ENCODE peak calls at places on chromosomes 6 and 20, in six cellular contexts. S is upper lobe of right lung, G is fibroblast of lung, K is right cardiac atrium, T is vagina, N is esophagus squamous epithelium. M is an unnamed sample.

GRCh38 chr20:61146006-61146405 is 106.1 kb upstream of the CDH4 start:
- DNase-seq in S (no peak), G (no peak), K (no peak), T (no peak), N (no peak), M (no peak)

GRCh38 chr6:129364767-129365166 is 345.2 kb downstream of the ARHGAP18 start:
- DNase-seq in S (no peak), G (no peak), K (no peak), T (no peak), N (no peak), M (no peak)

GRCh38 chr6:142933701-142934100 is 11.3 kb downstream of the HIVEP2 start:
- DNase-seq in S (no peak), G (no peak), K (no peak), T (no peak), N (no peak), M (no peak)

GRCh38 chr6:35980991-35981645 is 43.3 kb downstream of the SLC26A8 start:
- DNase-seq in S (no peak), G (no peak), K (no peak), T (no peak), N (no peak), M (no peak)

GRCh38 chr6:132683543-132683942 is 24.6 kb upstream of the TAAR1 start:
- DNase-seq in S (no peak), G (peak; percentile 93), K (no peak), T (no peak), N (no peak), M (no peak)

GRCh38 chr6:56459030-56459805 is 183.5 kb downstream of the DST start:
- DNase-seq in S (no peak), G (no peak), K (no peak), T (no peak), N (no peak), M (no peak)

GRCh38 chr6:112086744-112087135 is 542 bp downstream of the TUBE1 start:
- DNase-seq in S (no peak), G (peak; percentile 56), K (no peak), T (no peak), N (no peak), M (no peak)

GRCh38 chr20:59074456-59074855 is 31.9 kb upstream of the PRELID3B start:
- DNase-seq in S (no peak), G (peak; percentile 75), K (no peak), T (no peak), N (no peak), M (no peak)

GRCh38 chr6:104252276-104252675 is 607.4 kb downstream of the HACE1 start:
- DNase-seq in S (no peak), G (no peak), K (no peak), T (no peak), N (no peak), M (no peak)

GRCh38 chr6:6912841-6913240 is 194.9 kb upstream of the RREB1 start:
- DNase-seq in S (no peak), G (no peak), K (no peak), T (no peak), N (no peak), M (no peak)

GRCh38 chr6:52233975-52234823 is 10.1 kb downstream of the IL17F start:
- DNase-seq in S (no peak), G (peak; percentile 57), K (no peak), T (no peak), N (no peak), M (no peak)

GRCh38 chr20:54648421-54649142 is 173.2 kb downstream of the DOK5 start:
- DNase-seq in S (no peak), G (no peak), K (no peak), T (no peak), N (no peak), M (no peak)

GRCh38 chr6:71082033-71082620 is 125.3 kb upstream of the B3GAT2 start:
- DNase-seq in S (no peak), G (peak; percentile 49), K (no peak), T (no peak), N (no peak), M (no peak)

GRCh38 chr6:147750420-147750819 is 241.9 kb downstream of the SAMD5 start:
- DNase-seq in S (no peak), G (no peak), K (no peak), T (no peak), N (no peak), M (no peak)

GRCh38 chr20:51710503-51710902 is 57.7 kb downstream of the ATP9A start:
- DNase-seq in S (no peak), G (no peak), K (no peak), T (no peak), N (no peak), M (no peak)

GRCh38 chr6:6908116-6908515 is 199.6 kb upstream of the RREB1 start:
- DNase-seq in S (no peak), G (no peak), K (no peak), T (no peak), N (no peak), M (no peak)

GRCh38 chr6:32940656-32941411 is at the start of gene HLA-DMB:
- DNase-seq in S (peak; percentile 66), G (peak; percentile 64), K (peak; percentile 52), T (no peak), N (no peak), M (peak; percentile 75)

GRCh38 chr6:36376183-36376582 is 11.3 kb downstream of the ETV7 start:
- DNase-seq in S (no peak), G (no peak), K (no peak), T (no peak), N (no peak), M (no peak)

GRCh38 chr6:127938701-127939100 is 37.8 kb upstream of the THEMIS start:
- DNase-seq in S (no peak), G (peak; percentile 55), K (no peak), T (no peak), N (no peak), M (no peak)

GRCh38 chr6:165109011-165109410 is 200.4 kb downstream of the C6orf118 start:
- DNase-seq in S (no peak), G (no peak), K (no peak), T (no peak), N (no peak), M (no peak)

GRCh38 chr6:101741474-101742171 is 348.1 kb downstream of the GRIK2 start:
- DNase-seq in S (no peak), G (peak; percentile 2), K (no peak), T (no peak), N (no peak), M (no peak)

GRCh38 chr6:146550911-146551310 is 7.3 kb downstream of the RAB32 start:
- DNase-seq in S (no peak), G (peak; percentile 7), K (no peak), T (no peak), N (no peak), M (no peak)

GRCh38 chr6:130513770-130514169 is 148.0 kb downstream of the TMEM200A start:
- DNase-seq in S (no peak), G (peak; percentile 98), K (no peak), T (no peak), N (no peak), M (peak; percentile 78)

GRCh38 chr20:51287628-51288413 is 254.7 kb downstream of the NFATC2 start:
- DNase-seq in S (no peak), G (no peak), K (no peak), T (no peak), N (no peak), M (no peak)

GRCh38 chr6:89313006-89313405 is 2.1 kb downstream of the GABRR2 start:
- DNase-seq in S (no peak), G (peak; percentile 94), K (no peak), T (no peak), N (no peak), M (no peak)

GRCh38 chr20:49851991-49852390 is 39.4 kb downstream of the SLC9A8 start:
- DNase-seq in S (no peak), G (no peak), K (peak; percentile 71), T (no peak), N (no peak), M (no peak)

GRCh38 chr6:47413752-47414516 is 63.7 kb upstream of the CD2AP start:
- DNase-seq in S (no peak), G (peak; percentile 64), K (no peak), T (no peak), N (no peak), M (peak; percentile 62)

GRCh38 chr6:11969092-11969491 is 43.0 kb upstream of the HIVEP1 start:
- DNase-seq in S (no peak), G (peak; percentile 89), K (no peak), T (no peak), N (no peak), M (no peak)

GRCh38 chr6:78353040-78353439 is 514.3 kb upstream of the IRAK1BP1 start:
- DNase-seq in S (no peak), G (no peak), K (no peak), T (no peak), N (no peak), M (no peak)

DNA sequence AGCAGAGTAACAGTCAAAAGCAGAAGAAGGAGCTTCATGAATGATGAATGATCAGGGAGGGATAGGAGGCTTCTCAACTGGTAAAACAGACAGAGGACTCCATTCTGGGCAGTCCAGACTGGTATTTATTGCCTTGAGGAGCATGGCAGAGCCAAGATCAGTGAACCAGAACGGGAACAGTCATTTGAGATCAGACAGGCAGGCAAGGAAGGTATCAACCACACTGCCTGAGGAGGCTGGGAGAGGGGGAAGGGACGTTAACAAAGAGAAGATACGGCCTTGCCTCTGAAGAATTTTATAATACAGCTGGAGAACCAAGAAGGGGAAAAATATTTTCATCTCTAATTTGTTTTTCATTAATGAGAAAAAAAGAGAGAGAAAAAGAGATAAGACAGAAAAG is at the start of gene DEFB121:
- DNase-seq in S (no peak), G (no peak), K (no peak), T (no peak), N (no peak), M (no peak)
- H3K9me3 ChIP-seq in S (no peaks in the 10 kb centered on the region), G (no peaks in the 10 kb centered on the region), K (peaks cover 1% of the 10 kb centered on the region), T (no peaks in the 10 kb centered on the region), N (no peaks in the 10 kb centered on the region), M (no peaks in the 10 kb centered on the region)

GRCh38 chr6:138989098-138989983 is 1.3 kb upstream of the REPS1 start:
- DNase-seq in S (no peak), G (no peak), K (no peak), T (no peak), N (no peak), M (no peak)

GRCh38 chr6:138988469-138988834 is 399 bp upstream of the REPS1 start:
- DNase-seq in S (no peak), G (peak; percentile 17), K (no peak), T (no peak), N (no peak), M (no peak)

GRCh38 chr6:138987643-138988468 is at the start of gene REPS1:
- DNase-seq in S (peak; percentile 96), G (peak; percentile 83), K (peak; percentile 96), T (no peak), N (peak; percentile 59), M (peak; percentile 87)

GRCh38 chr6:138986578-138986977 is 1.5 kb downstream of the REPS1 start:
- DNase-seq in S (no peak), G (peak; percentile 52), K (no peak), T (no peak), N (no peak), M (no peak)

GRCh38 chr6:138987299-138987642 is 782 bp downstream of the REPS1 start:
- DNase-seq in S (peak; percentile 77), G (peak; percentile 32), K (peak; percentile 74), T (no peak), N (no peak), M (no peak)
- H3K4me1 ChIP-seq in S (peaks cover 38% of the 10 kb centered on the region), G (peaks cover 5% of the 10 kb centered on the region), K (peaks cover 7% of the 10 kb centered on the region), T (peaks cover 44% of the 10 kb centered on the region), N (peaks cover 23% of the 10 kb centered on the region), M (peaks cover 32% of the 10 kb centered on the region)

GRCh38 chr20:31670371-31671228 is 32.9 kb downstream of the COX4I2 start:
- DNase-seq in S (peak; percentile 72), G (no peak), K (peak; percentile 87), T (no peak), N (no peak), M (no peak)
- H3K4me3 ChIP-seq in S (no peak overlapping the region), G (no peak overlapping the region), K (no peak overlapping the region), T (no peak overlapping the region), N (no peak overlapping the region), M (no peak overlapping the region)

GRCh38 chr20:29300579-29301551 is 1956.6 kb upstream of the DEFB115 start:
- DNase-seq in S (peak; percentile 63), G (no peak), K (peak; percentile 56), T (no peak), N (no peak), M (no peak)
- H3K9me3 ChIP-seq in S (no peaks in the 10 kb centered on the region), G (no peaks in the 10 kb centered on the region), K (no peaks in the 10 kb centered on the region), T (no peaks in the 10 kb centered on the region), N (peaks cover 44% of the 10 kb centered on the region), M (peaks cover 32% of the 10 kb centered on the region)

M was measured in naive thymus-derived CD4-positive, alpha-beta T cell.